ENCODE peak calls at places on chromosome 1, in six cellular contexts. Y is GM10248; F is Panc1; O is CD4-positive, alpha-beta T cell; W is endothelial cell; B is mesothelial cell of epicardium. D is an unnamed sample.

GRCh38 chr1:39283858-39284257 is 79.4 kb downstream of the MACF1 start:
- DNase-seq in F (no peak), W (no peak), Y (no peak), O (no peak), B (no peak), D (no peak)

GRCh38 chr1:188557052-188557451 is 1728.3 kb downstream of the PLA2G4A start:
- DNase-seq in F (no peak), W (no peak), O (no peak), Y (no peak), B (no peak), D (no peak)

GRCh38 chr1:16900771-16901170 is 5.0 kb downstream of the RNU1-2 start:
- DNase-seq in O (no peak), W (no peak), F (no peak), Y (no peak), B (no peak), D (no peak)

GRCh38 chr1:91831132-91831930 is 54.6 kb downstream of the TGFBR3 start:
- DNase-seq in O (no peak), F (no peak), Y (no peak), B (no peak), W (no peak), D (no peak)

GRCh38 chr1:236753554-236753953 is 41.5 kb upstream of the MTR start:
- DNase-seq in W (peak; percentile 18), B (no peak), F (no peak), O (no peak), Y (no peak), D (no peak)

GRCh38 chr1:901108-901859 is 22.4 kb upstream of the SAMD11 start:
- DNase-seq in Y (peak; percentile 8), W (no peak), B (no peak), O (peak; percentile 22), F (no peak), D (peak; percentile 12)

GRCh38 chr1:48552420-48552819 is 80.4 kb upstream of the SPATA6 start:
- DNase-seq in O (no peak), W (no peak), Y (no peak), F (no peak), B (no peak), D (no peak)

GRCh38 chr1:27391511-27392095 is 819 bp upstream of the GPR3 start:
- DNase-seq in O (no peak), Y (no peak), B (no peak), W (no peak), F (no peak), D (no peak)

GRCh38 chr1:208172389-208173140 is 71.6 kb downstream of the PLXNA2 start:
- DNase-seq in F (no peak), B (no peak), O (no peak), Y (no peak), W (no peak), D (no peak)

GRCh38 chr1:84936116-84936810 is 43.3 kb upstream of the LPAR3 start:
- DNase-seq in O (no peak), W (peak; percentile 35), Y (peak; percentile 35), F (peak; percentile 64), B (no peak), D (no peak)

GRCh38 chr1:167012570-167012969 is 23.5 kb downstream of the MAEL start:
- DNase-seq in O (no peak), B (no peak), F (no peak), W (no peak), Y (no peak), D (no peak)

GRCh38 chr1:93079685-93080141 is 630 bp downstream of the MTF2 start:
- DNase-seq in B (no peak), O (peak; percentile 33), W (peak; percentile 60), Y (peak; percentile 18), F (no peak), D (no peak)

GRCh38 chr1:107548276-107548675 is 407.4 kb downstream of the NTNG1 start:
- DNase-seq in O (no peak), Y (no peak), W (no peak), F (no peak), B (no peak), D (no peak)

GRCh38 chr1:156399355-156400125 is 30.5 kb downstream of the RHBG start:
- DNase-seq in O (no peak), W (no peak), F (no peak), Y (no peak), B (no peak), D (no peak)

GRCh38 chr1:215526147-215526845 is 40.8 kb upstream of the KCTD3 start:
- DNase-seq in F (peak; percentile 30), O (no peak), Y (peak; percentile 28), W (no peak), B (no peak), D (no peak)

GRCh38 chr1:30033276-30034104 is 689.9 kb downstream of the MATN1 start:
- DNase-seq in Y (no peak), W (no peak), O (no peak), F (no peak), B (no peak), D (no peak)

GRCh38 chr1:86247553-86248279 is 91.1 kb upstream of the COL24A1 start:
- DNase-seq in F (no peak), B (no peak), Y (no peak), O (no peak), W (no peak), D (no peak)

GRCh38 chr1:241607497-241607896 is 32.7 kb downstream of the CHML start:
- DNase-seq in W (no peak), Y (no peak), O (no peak), B (no peak), F (no peak), D (no peak)

GRCh38 chr1:241603626-241604337 is 36.4 kb downstream of the CHML start:
- DNase-seq in B (no peak), O (no peak), F (no peak), Y (no peak), W (no peak), D (no peak)

GRCh38 chr1:241606544-241606943 is 33.6 kb downstream of the CHML start:
- DNase-seq in Y (no peak), B (no peak), F (no peak), W (no peak), O (no peak), D (no peak)

GRCh38 chr1:241608379-241609033 is 31.7 kb downstream of the CHML start:
- DNase-seq in W (no peak), B (no peak), F (no peak), Y (no peak), O (no peak), D (no peak)

DNA sequence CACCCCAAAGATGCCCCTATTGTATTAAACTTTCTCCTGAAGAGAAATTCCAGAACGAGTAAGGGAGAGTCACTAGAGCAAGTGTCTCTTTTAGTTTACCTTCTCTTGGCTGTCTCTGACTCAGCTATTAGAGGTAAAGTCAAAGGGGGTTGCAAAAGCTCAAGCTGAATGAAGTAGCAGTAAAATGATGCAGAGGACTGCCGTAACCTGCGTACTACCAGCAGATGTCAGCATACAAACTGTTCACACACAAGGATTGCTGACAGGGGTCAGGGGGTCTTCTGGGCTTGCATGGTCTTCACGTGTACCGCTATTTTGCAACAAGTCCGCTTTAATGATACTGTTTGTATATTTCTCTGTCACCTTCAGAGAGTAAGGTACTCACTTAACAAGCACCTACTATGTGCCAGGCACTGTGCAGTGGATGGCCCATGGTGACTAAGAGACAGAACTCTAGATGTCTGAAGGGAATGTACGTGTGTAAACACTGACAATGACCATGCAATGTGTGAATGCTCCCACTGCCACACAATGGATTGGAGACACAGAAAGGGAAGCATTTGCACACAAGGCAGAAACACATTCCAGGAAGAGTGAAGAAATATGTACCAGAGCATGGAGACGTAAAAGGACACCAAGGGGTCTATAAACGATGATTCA is 34.9 kb downstream of the CHML start:
- DNase-seq in B (no peak), F (no peak), W (no peak), O (no peak), Y (no peak), D (no peak)
- TF ChIP-seq CTCF in B (no peak), F (peak; percentile 77), W (no peak), O (no peak), Y (no peak), D (no peak)

DNA sequence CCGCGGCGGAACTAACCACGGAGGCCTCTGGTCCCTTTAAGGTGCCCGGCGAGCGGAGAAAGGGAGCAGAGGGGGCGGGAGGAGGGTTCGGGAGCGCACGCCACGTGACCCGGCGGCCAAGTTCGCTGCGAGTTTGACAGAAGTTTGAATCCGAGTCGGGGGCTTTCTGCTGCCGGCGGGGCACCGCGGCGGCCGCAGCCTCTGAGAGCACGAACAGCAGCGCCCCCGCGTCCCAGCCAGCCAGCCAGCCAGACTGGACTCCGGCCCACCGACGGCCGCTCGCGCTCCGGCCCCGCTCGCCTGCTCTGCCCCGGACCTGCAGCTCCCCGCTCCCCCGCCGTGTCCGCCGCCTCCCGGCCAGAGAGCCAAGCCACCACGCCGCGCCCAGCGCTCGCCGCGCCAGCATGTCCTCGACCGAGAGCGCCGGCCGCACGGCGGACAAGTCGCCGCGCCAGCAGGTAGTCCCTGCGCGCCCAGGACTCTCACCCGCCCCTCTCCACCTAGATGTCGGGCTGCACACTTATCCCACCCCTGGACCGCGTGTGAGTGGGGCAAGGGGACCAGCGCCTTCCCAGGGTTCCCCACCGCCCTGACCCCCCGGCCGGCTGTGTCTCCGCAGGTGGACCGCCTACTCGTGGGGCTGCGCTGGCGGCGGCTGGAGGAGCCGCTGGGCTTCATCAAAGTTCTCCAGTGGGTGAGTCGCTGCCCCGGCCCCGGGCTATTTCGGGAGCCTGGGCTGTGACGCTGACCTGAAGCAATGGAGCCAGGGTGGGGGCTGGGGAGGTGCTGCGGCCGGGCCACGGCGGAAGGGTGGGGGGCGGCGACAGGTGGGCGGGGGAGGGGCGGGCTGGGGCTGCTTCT is at the start of gene SYPL2:
- DNase-seq in Y (peak; percentile 34), F (no peak), B (no peak), W (peak; percentile 35), O (no peak), D (no peak)
- TF ChIP-seq CTCF in Y (no peak), F (peak; percentile 18), B (no peak), W (no peak), O (no peak), D (no peak)

GRCh38 chr1:174194451-174194850 is 35.1 kb downstream of the RABGAP1L start:
- DNase-seq in F (no peak), Y (no peak), O (no peak), W (no peak), B (no peak), D (no peak)

GRCh38 chr1:174191255-174191906 is 32.1 kb downstream of the RABGAP1L start:
- DNase-seq in B (no peak), W (no peak), O (no peak), F (no peak), Y (no peak), D (no peak)

GRCh38 chr1:174190800-174191199 is 31.5 kb downstream of the RABGAP1L start:
- DNase-seq in F (no peak), Y (no peak), O (no peak), B (no peak), W (no peak), D (no peak)

GRCh38 chr1:174189424-174190062 is 30.2 kb downstream of the RABGAP1L start:
- DNase-seq in O (no peak), F (no peak), W (no peak), Y (no peak), B (no peak), D (no peak)
- TF ChIP-seq CTCF in O (no peak), F (peak; percentile 24), W (no peak), Y (no peak), B (no peak), D (no peak)

DNA sequence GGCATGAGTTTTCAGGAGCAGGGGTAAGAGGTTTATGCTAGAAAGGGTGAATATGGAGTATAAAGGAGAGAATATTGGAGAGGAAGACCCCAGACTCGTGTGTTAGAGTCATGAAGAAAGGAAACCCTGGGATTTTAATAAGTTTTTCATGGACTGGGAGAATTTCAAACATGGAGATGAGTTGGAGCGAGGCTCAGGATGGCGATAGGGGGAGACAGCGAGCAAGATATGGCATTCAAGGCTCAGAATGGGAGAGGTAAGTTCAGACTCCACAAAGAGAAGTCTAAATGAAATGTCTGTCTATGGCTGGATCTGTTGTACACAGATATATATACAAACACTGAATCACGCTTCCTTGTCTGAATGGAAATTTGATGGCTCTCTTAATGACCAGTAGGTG is 92.5 kb downstream of the LRRC40 start:
- DNase-seq in Y (no peak), B (no peak), O (no peak), F (no peak), W (no peak), D (no peak)
- TF ChIP-seq CTCF in Y (peak; percentile 8), B (no peak), O (no peak), F (peak; percentile 52), W (no peak), D (no peak)